ENCODE peak calls at places on chromosomes 5 and 9, in ten cellular contexts. One of them, this sample, is unnamed. For H3K4me1, the result is how much of the 10 kb centered on the place peaks cover.

GRCh38 chr9:21506910-21507795 is 25.0 kb upstream of the IFNE start:
- DNase-seq in psoas muscle: no peak
- DNase-seq in tibial nerve: no peak
- DNase-seq in colonic mucosa: no peak
- DNase-seq in suprapubic skin: no peak
- DNase-seq in upper lobe of left lung: no peak
- DNase-seq in breast epithelium: no peak
- DNase-seq in cardiac muscle cell: no peak
- DNase-seq in right atrium auricular region: no peak
- DNase-seq in fibroblast of lung: peak
- DNase-seq in this sample: no peak

GRCh38 chr9:4280605-4281004 is 19.3 kb downstream of the GLIS3 start:
- DNase-seq in tibial nerve: no peak
- DNase-seq in fibroblast of lung: no peak
- DNase-seq in psoas muscle: no peak
- DNase-seq in breast epithelium: no peak
- DNase-seq in cardiac muscle cell: no peak
- DNase-seq in right atrium auricular region: no peak
- DNase-seq in suprapubic skin: no peak
- DNase-seq in colonic mucosa: no peak
- DNase-seq in upper lobe of left lung: no peak
- DNase-seq in this sample: no peak

GRCh38 chr5:77518304-77518703 is 26.2 kb upstream of the WDR41 start:
- DNase-seq in tibial nerve: no peak
- DNase-seq in psoas muscle: no peak
- DNase-seq in breast epithelium: no peak
- DNase-seq in upper lobe of left lung: no peak
- DNase-seq in right atrium auricular region: no peak
- DNase-seq in fibroblast of lung: peak
- DNase-seq in cardiac muscle cell: peak
- DNase-seq in colonic mucosa: no peak
- DNase-seq in suprapubic skin: no peak
- DNase-seq in this sample: no peak

GRCh38 chr5:132147663-132148062 is 74.1 kb downstream of the CSF2 start:
- DNase-seq in suprapubic skin: no peak
- DNase-seq in fibroblast of lung: no peak
- DNase-seq in upper lobe of left lung: no peak
- DNase-seq in cardiac muscle cell: no peak
- DNase-seq in tibial nerve: no peak
- DNase-seq in right atrium auricular region: no peak
- DNase-seq in colonic mucosa: no peak
- DNase-seq in breast epithelium: no peak
- DNase-seq in psoas muscle: no peak
- DNase-seq in this sample: no peak

GRCh38 chr5:675111-675875 is 17.9 kb downstream of the TPPP start:
- DNase-seq in upper lobe of left lung: peak
- DNase-seq in breast epithelium: no peak
- DNase-seq in colonic mucosa: peak
- DNase-seq in tibial nerve: no peak
- DNase-seq in suprapubic skin: peak
- DNase-seq in fibroblast of lung: no peak
- DNase-seq in cardiac muscle cell: no peak
- DNase-seq in psoas muscle: peak
- DNase-seq in right atrium auricular region: no peak
- DNase-seq in this sample: peak

GRCh38 chr9:121700165-121700830 is 48.9 kb downstream of the DAB2IP start:
- DNase-seq in suprapubic skin: peak
- DNase-seq in colonic mucosa: peak
- DNase-seq in breast epithelium: peak
- DNase-seq in upper lobe of left lung: no peak
- DNase-seq in tibial nerve: peak
- DNase-seq in fibroblast of lung: peak
- DNase-seq in right atrium auricular region: no peak
- DNase-seq in psoas muscle: peak
- DNase-seq in cardiac muscle cell: peak
- DNase-seq in this sample: peak

GRCh38 chr5:166211640-166212039 is 2079.8 kb upstream of the WWC1 start:
- DNase-seq in psoas muscle: no peak
- DNase-seq in cardiac muscle cell: no peak
- DNase-seq in colonic mucosa: no peak
- DNase-seq in right atrium auricular region: no peak
- DNase-seq in upper lobe of left lung: no peak
- DNase-seq in fibroblast of lung: no peak
- DNase-seq in breast epithelium: no peak
- DNase-seq in suprapubic skin: no peak
- DNase-seq in tibial nerve: no peak
- DNase-seq in this sample: no peak

GRCh38 chr9:130166399-130166798 is 5.8 kb upstream of the NCS1 start:
- DNase-seq in right atrium auricular region: no peak
- DNase-seq in upper lobe of left lung: no peak
- DNase-seq in psoas muscle: no peak
- DNase-seq in breast epithelium: no peak
- DNase-seq in colonic mucosa: no peak
- DNase-seq in suprapubic skin: no peak
- DNase-seq in tibial nerve: no peak
- DNase-seq in fibroblast of lung: no peak
- DNase-seq in cardiac muscle cell: no peak
- DNase-seq in this sample: no peak

GRCh38 chr9:98081477-98082219 is 25.1 kb downstream of the NANS start:
- DNase-seq in upper lobe of left lung: no peak
- DNase-seq in right atrium auricular region: no peak
- DNase-seq in suprapubic skin: peak
- DNase-seq in tibial nerve: no peak
- DNase-seq in breast epithelium: no peak
- DNase-seq in psoas muscle: no peak
- DNase-seq in fibroblast of lung: no peak
- DNase-seq in cardiac muscle cell: no peak
- DNase-seq in colonic mucosa: peak
- DNase-seq in this sample: no peak

GRCh38 chr9:37908698-37909186 is 4.8 kb upstream of the SLC25A51 start:
- DNase-seq in upper lobe of left lung: no peak
- DNase-seq in suprapubic skin: peak
- DNase-seq in right atrium auricular region: peak
- DNase-seq in breast epithelium: no peak
- DNase-seq in cardiac muscle cell: no peak
- DNase-seq in fibroblast of lung: no peak
- DNase-seq in tibial nerve: no peak
- DNase-seq in psoas muscle: no peak
- DNase-seq in colonic mucosa: peak
- DNase-seq in this sample: no peak

GRCh38 chr5:35881758-35882157 is 25.1 kb downstream of the IL7R start:
- DNase-seq in cardiac muscle cell: no peak
- DNase-seq in right atrium auricular region: no peak
- DNase-seq in suprapubic skin: no peak
- DNase-seq in colonic mucosa: no peak
- DNase-seq in breast epithelium: no peak
- DNase-seq in upper lobe of left lung: no peak
- DNase-seq in fibroblast of lung: no peak
- DNase-seq in tibial nerve: no peak
- DNase-seq in psoas muscle: no peak
- DNase-seq in this sample: no peak
- H3K4me1 ChIP-seq in cardiac muscle cell: under half
- H3K4me1 ChIP-seq in right atrium auricular region: under half
- H3K4me1 ChIP-seq in suprapubic skin: under half
- H3K4me1 ChIP-seq in colonic mucosa: under half
- H3K4me1 ChIP-seq in breast epithelium: under half
- H3K4me1 ChIP-seq in upper lobe of left lung: under half
- H3K4me1 ChIP-seq in fibroblast of lung: under half
- H3K4me1 ChIP-seq in tibial nerve: under half
- H3K4me1 ChIP-seq in psoas muscle: under half
- H3K4me1 ChIP-seq in this sample: under half

GRCh38 chr5:15791859-15792258 is 291.9 kb downstream of the FBXL7 start:
- DNase-seq in colonic mucosa: no peak
- DNase-seq in tibial nerve: no peak
- DNase-seq in suprapubic skin: no peak
- DNase-seq in psoas muscle: no peak
- DNase-seq in breast epithelium: no peak
- DNase-seq in fibroblast of lung: peak
- DNase-seq in upper lobe of left lung: no peak
- DNase-seq in right atrium auricular region: no peak
- DNase-seq in cardiac muscle cell: no peak
- DNase-seq in this sample: no peak

GRCh38 chr5:15790446-15791005 is 290.5 kb downstream of the FBXL7 start:
- DNase-seq in tibial nerve: no peak
- DNase-seq in colonic mucosa: no peak
- DNase-seq in fibroblast of lung: no peak
- DNase-seq in right atrium auricular region: no peak
- DNase-seq in cardiac muscle cell: no peak
- DNase-seq in suprapubic skin: no peak
- DNase-seq in breast epithelium: no peak
- DNase-seq in upper lobe of left lung: no peak
- DNase-seq in psoas muscle: no peak
- DNase-seq in this sample: no peak

GRCh38 chr5:15789661-15790060 is 289.7 kb downstream of the FBXL7 start:
- DNase-seq in breast epithelium: no peak
- DNase-seq in cardiac muscle cell: no peak
- DNase-seq in fibroblast of lung: no peak
- DNase-seq in psoas muscle: no peak
- DNase-seq in upper lobe of left lung: no peak
- DNase-seq in tibial nerve: no peak
- DNase-seq in right atrium auricular region: no peak
- DNase-seq in colonic mucosa: no peak
- DNase-seq in suprapubic skin: no peak
- DNase-seq in this sample: no peak

GRCh38 chr5:15794117-15794985 is 294.4 kb downstream of the FBXL7 start:
- DNase-seq in suprapubic skin: no peak
- DNase-seq in breast epithelium: no peak
- DNase-seq in upper lobe of left lung: no peak
- DNase-seq in psoas muscle: no peak
- DNase-seq in cardiac muscle cell: no peak
- DNase-seq in tibial nerve: no peak
- DNase-seq in right atrium auricular region: no peak
- DNase-seq in colonic mucosa: no peak
- DNase-seq in fibroblast of lung: peak
- DNase-seq in this sample: no peak

DNA sequence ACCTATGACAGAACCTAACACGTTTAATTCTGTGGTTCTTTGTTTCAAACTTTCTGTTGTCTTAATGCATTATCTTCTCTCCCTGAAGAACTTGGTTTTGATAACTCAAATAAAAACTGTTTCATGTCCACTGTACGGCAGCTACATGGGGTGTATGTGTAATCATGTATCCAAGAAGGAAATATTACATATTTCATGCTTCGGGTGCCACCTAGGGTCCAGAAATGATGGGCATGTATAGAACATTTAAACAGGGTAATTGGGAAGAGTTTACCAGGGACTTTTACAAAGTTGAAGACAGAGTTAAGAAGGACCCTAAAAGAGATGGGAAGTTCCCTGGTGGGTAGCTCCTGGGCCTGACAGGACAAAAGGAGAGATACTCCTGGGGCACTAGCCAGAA is 291.3 kb downstream of the FBXL7 start:
- DNase-seq in breast epithelium: no peak
- DNase-seq in suprapubic skin: no peak
- DNase-seq in tibial nerve: no peak
- DNase-seq in fibroblast of lung: peak
- DNase-seq in upper lobe of left lung: no peak
- DNase-seq in right atrium auricular region: no peak
- DNase-seq in colonic mucosa: no peak
- DNase-seq in psoas muscle: no peak
- DNase-seq in cardiac muscle cell: no peak
- DNase-seq in this sample: no peak
- TF ChIP-seq CTCF in breast epithelium: no peak
- TF ChIP-seq CTCF in suprapubic skin: no peak
- TF ChIP-seq CTCF in tibial nerve: peak
- TF ChIP-seq CTCF in fibroblast of lung: peak
- TF ChIP-seq CTCF in upper lobe of left lung: peak
- TF ChIP-seq CTCF in right atrium auricular region: no peak
- TF ChIP-seq CTCF in colonic mucosa: no peak
- TF ChIP-seq CTCF in psoas muscle: no peak
- TF ChIP-seq CTCF in cardiac muscle cell: peak
- TF ChIP-seq CTCF in this sample: no peak

DNA sequence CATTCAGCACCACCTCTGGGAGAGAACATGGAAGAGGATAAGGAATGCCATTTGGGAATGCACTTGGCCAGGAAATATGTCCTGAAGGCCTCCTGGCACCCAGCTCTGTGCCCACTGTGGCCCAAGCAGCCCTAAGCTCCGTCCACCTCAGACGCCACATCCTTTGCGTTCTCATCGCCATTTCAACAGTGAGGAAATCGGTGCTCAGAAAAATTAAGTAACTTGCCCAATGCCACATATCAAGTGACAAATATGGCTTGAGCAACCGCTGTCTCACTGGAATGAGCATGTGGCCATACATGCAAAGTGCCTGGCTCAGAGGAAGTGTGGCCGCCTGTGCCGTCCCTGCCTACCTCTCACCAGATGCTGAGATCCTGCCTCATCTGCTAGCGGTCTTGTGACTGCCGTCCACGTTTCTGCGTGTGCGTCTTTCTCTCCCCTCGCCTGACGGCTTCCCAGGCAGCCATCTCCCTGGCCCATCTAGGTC is 984 bp upstream of the DOK3 start:
- DNase-seq in fibroblast of lung: no peak
- DNase-seq in upper lobe of left lung: no peak
- DNase-seq in colonic mucosa: no peak
- DNase-seq in right atrium auricular region: no peak
- DNase-seq in tibial nerve: no peak
- DNase-seq in breast epithelium: no peak
- DNase-seq in cardiac muscle cell: no peak
- DNase-seq in psoas muscle: no peak
- DNase-seq in suprapubic skin: no peak
- DNase-seq in this sample: no peak
- H3K4me3 ChIP-seq in fibroblast of lung: no peak
- H3K4me3 ChIP-seq in upper lobe of left lung: no peak
- H3K4me3 ChIP-seq in colonic mucosa: no peak
- H3K4me3 ChIP-seq in right atrium auricular region: no peak
- H3K4me3 ChIP-seq in tibial nerve: no peak
- H3K4me3 ChIP-seq in breast epithelium: no peak
- H3K4me3 ChIP-seq in cardiac muscle cell: no peak
- H3K4me3 ChIP-seq in psoas muscle: no peak
- H3K4me3 ChIP-seq in suprapubic skin: no peak
- H3K4me3 ChIP-seq in this sample: no peak

DNA sequence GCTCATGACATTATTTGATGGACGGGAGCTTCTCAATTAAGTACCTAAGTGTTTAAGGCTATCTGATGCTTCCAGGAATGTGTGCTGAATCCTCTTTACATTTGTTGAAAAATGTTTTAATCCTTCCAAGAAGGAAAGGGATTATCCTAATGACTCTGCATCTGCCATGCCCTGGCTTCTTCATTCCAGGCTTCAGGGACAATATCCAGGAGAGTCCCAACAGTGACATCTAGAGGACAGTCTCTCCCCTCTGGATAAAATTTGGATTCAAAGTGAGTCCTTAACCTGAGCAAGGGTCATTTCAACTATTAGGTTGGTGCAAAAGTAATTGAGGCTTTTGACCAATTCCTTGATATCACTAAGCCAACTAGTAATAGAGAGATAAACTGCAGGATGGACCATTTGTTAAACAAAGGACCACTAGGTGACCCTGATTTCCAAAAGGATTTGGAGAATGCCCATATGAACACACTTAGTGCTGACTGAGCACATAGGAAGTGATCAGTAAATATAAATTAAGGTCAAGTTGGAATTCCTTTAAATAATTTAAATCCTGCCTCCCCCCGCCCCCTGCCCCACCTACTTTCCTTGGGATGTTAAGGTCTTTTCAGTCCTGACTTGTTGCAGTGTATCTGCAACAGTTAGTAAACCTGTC is 19.1 kb downstream of the TNFSF8 start:
- DNase-seq in psoas muscle: no peak
- DNase-seq in tibial nerve: no peak
- DNase-seq in cardiac muscle cell: peak
- DNase-seq in colonic mucosa: peak
- DNase-seq in breast epithelium: no peak
- DNase-seq in fibroblast of lung: peak
- DNase-seq in upper lobe of left lung: no peak
- DNase-seq in right atrium auricular region: no peak
- DNase-seq in suprapubic skin: no peak
- DNase-seq in this sample: no peak
- H3K4me1 ChIP-seq in psoas muscle: under half
- H3K4me1 ChIP-seq in tibial nerve: under half
- H3K4me1 ChIP-seq in cardiac muscle cell: under half
- H3K4me1 ChIP-seq in colonic mucosa: under half
- H3K4me1 ChIP-seq in breast epithelium: under half
- H3K4me1 ChIP-seq in fibroblast of lung: under half
- H3K4me1 ChIP-seq in upper lobe of left lung: under half
- H3K4me1 ChIP-seq in right atrium auricular region: under half
- H3K4me1 ChIP-seq in suprapubic skin: under half
- H3K4me1 ChIP-seq in this sample: under half

This sample was measured in kidney.